ENCODE peak calls at places on chromosomes 6 and 20, in five cellular contexts. Z is IMR-90, O is mesenchymal stem cell, Y is neuronal stem cell, L is H9. B is an unnamed sample.

GRCh38 chr6:148203281-148203925 is 139.2 kb upstream of the SASH1 start:
- DNase-seq in Z (peak; percentile 98), O (peak; percentile 15), Y (no peak), L (no peak), B (peak; percentile 56)

GRCh38 chr6:112232845-112233256 is 21.5 kb downstream of the LAMA4 start:
- DNase-seq in Z (peak; percentile 80), O (peak; percentile 84), Y (no peak), L (no peak), B (no peak)

GRCh38 chr6:157603314-157603940 is 219.6 kb upstream of the SNX9 start:
- DNase-seq in Z (no peak), O (no peak), Y (no peak), L (no peak), B (no peak)

GRCh38 chr6:11650297-11650696 is 112.7 kb downstream of the TMEM170B start:
- DNase-seq in Z (peak; percentile 90), O (peak; percentile 67), Y (peak; percentile 61), L (peak; percentile 83), B (peak; percentile 8)

GRCh38 chr6:137013031-137013430 is 31.7 kb downstream of the IL20RA start:
- DNase-seq in Z (no peak), O (no peak), Y (no peak), L (no peak), B (no peak)

GRCh38 chr6:111809264-111809663 is 64.0 kb downstream of the FYN start:
- DNase-seq in Z (peak; percentile 51), O (no peak), Y (no peak), L (no peak), B (no peak)

GRCh38 chr6:111804627-111805235 is 68.5 kb downstream of the FYN start:
- DNase-seq in Z (peak; percentile 74), O (peak; percentile 89), Y (no peak), L (no peak), B (peak; percentile 33)

GRCh38 chr6:33018904-33019303 is 9.5 kb upstream of the HLA-DOA start:
- DNase-seq in Z (peak; percentile 47), O (peak; percentile 92), Y (no peak), L (no peak), B (peak; percentile 27)

GRCh38 chr6:110355727-110356126 is 2.4 kb downstream of the METTL24 start:
- DNase-seq in Z (no peak), O (no peak), Y (no peak), L (peak; percentile 39), B (no peak)

GRCh38 chr20:13095013-13095412 is 86.2 kb downstream of the SPTLC3 start:
- DNase-seq in Z (no peak), O (no peak), Y (no peak), L (no peak), B (no peak)

GRCh38 chr20:7959484-7959883 is 19.2 kb upstream of the HAO1 start:
- DNase-seq in Z (no peak), O (no peak), Y (no peak), L (no peak), B (no peak)

GRCh38 chr6:17086469-17086868 is 15.4 kb upstream of the STMND1 start:
- DNase-seq in Z (peak; percentile 83), O (peak; percentile 78), Y (no peak), L (peak; percentile 45), B (peak; percentile 46)

GRCh38 chr6:129753422-129753821 is 43.4 kb upstream of the ARHGAP18 start:
- DNase-seq in Z (peak; percentile 70), O (peak; percentile 24), Y (no peak), L (no peak), B (no peak)

GRCh38 chr20:15419856-15420255 is 1082.4 kb upstream of the FLRT3 start:
- DNase-seq in Z (no peak), O (no peak), Y (no peak), L (no peak), B (no peak)

GRCh38 chr6:157715766-157716171 is 107.3 kb upstream of the SNX9 start:
- DNase-seq in Z (peak; percentile 95), O (peak; percentile 85), Y (no peak), L (no peak), B (peak; percentile 82)

GRCh38 chr20:21102252-21102609 is 3.9 kb downstream of the LINC00237 start:
- DNase-seq in Z (no peak), O (no peak), Y (no peak), L (peak; percentile 57), B (no peak)
- H2BK5ac ChIP-seq in Z (no peak overlapping the region), O (no peak overlapping the region), Y (no peak overlapping the region), L (no peak overlapping the region), B (no peak overlapping the region)

GRCh38 chr6:152380351-152380767 is 256.8 kb downstream of the SYNE1 start:
- DNase-seq in Z (peak; percentile 74), O (peak; percentile 91), Y (no peak), L (no peak), B (peak; percentile 78)
- H3K27me3 ChIP-seq in Z (no peaks in the 10 kb centered on the region), O (no peaks in the 10 kb centered on the region), Y (peaks cover 3% of the 10 kb centered on the region), L (no peaks in the 10 kb centered on the region), B (no peaks in the 10 kb centered on the region)

DNA sequence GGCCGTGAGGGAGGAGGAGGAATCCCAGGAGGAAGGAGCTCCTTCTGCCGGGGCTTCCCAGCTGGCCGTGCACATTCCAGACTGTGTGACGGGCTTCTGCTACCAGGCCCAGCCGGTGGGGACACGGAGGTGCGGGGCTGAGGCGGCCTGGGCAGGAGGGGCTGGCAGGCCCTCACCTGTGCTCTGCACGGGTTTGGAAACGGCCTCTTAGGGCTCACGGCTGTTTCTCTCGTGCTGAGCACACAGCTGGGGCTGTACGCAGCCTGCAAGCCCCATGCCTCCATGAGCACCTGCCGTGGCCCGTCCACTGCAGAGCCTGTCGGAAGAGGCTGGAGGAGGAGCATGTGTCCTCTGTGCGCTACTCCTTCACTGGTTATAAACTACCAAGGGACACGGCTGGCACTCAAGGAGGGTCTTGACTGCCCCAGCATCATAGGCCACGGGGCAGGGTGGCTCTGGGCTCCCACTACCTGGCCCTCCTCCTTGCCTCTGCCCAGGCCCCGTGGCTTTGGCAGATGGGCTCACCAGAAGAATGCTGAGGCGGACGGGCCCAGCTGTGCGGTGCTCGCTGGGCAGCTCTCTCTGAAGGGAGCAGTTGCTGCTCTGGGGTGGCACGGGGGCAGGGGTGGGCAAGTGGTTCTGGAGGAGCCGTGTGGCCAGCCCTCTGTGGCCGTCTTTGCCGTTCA is 15.8 kb downstream of the NPEPL1 start:
- DNase-seq in Z (no peak), O (no peak), Y (no peak), L (peak; percentile 23), B (no peak)
- H2BK5ac ChIP-seq in Z (no peak overlapping the region), O (no peak overlapping the region), Y (peak overlapping the region; percentile 53), L (no peak overlapping the region), B (no peak overlapping the region)

DNA sequence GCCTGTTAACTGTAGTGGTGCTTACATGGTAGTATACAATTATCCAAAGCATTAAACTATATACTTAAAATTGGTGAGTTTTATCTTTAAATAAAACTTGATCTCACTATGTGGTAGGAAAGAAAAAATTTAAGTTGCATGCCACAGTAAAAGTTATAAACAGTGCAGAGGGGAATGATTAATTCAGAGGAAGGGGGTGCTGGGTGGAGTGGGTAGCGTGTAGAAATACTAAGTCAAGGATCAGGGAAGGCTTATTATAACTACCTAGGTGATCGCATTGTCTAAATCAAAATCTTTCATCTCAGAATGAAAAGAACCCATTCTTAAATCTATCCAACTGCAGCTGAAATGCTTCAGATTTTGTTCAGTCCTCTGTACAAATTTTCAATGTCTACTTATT is 428.3 kb downstream of the ADGRB3 start:
- DNase-seq in Z (no peak), O (no peak), Y (no peak), L (no peak), B (no peak)
- H3K27me3 ChIP-seq in Z (no peaks in the 10 kb centered on the region), O (no peaks in the 10 kb centered on the region), Y (no peaks in the 10 kb centered on the region), L (no peaks in the 10 kb centered on the region), B (no peaks in the 10 kb centered on the region)

DNA sequence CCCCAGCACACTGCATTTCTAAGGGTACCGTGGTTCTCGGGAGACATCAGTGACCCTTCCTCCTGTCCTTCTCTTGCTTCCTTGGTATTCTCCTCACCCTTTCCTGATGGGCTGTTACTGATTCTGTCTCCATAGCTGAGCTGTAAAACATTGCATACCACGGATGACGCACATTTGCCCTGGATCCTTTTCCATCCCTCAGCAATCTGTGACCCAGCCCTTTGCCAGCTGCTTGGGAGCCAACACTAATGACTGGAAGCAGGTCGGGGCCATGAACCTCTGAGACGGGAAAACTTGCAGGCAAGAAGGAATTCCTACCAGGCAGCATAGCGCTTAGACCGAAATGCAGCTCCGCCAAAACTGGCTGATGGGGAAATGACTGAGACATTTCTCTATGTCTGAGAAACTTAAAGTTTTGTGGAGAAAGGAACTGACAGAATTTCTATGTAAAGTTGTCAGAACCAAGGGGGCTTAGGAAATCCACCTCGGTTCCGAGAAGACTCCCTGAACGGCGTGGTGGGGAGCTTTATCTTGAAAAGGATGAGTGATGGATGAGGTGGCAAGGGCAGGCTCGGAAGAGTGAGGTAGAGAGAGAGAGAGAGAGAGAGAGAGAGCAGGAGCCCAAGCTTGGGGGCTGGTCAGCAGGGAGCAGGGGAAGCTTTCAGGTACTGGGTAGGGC is 19.2 kb downstream of the TUBB2B start:
- DNase-seq in Z (peak; percentile 95), O (peak; percentile 58), Y (no peak), L (no peak), B (peak; percentile 96)
- H2BK5ac ChIP-seq in Z (peak overlapping the region; percentile 81), O (no peak overlapping the region), Y (no peak overlapping the region), L (no peak overlapping the region), B (no peak overlapping the region)

GRCh38 chr20:22688485-22688884 is 104.1 kb upstream of the FOXA2 start:
- DNase-seq in Z (no peak), O (no peak), Y (no peak), L (no peak), B (no peak)
- H3K27me3 ChIP-seq in Z (no peaks in the 10 kb centered on the region), O (peaks cover 14% of the 10 kb centered on the region), Y (no peaks in the 10 kb centered on the region), L (no peaks in the 10 kb centered on the region), B (no peaks in the 10 kb centered on the region)

B was measured in trophoblast cell.